ENCODE peak calls at places on chromosomes 13 and 19, in seven cellular contexts. W is adipocyte, K is NB4, N is GM04503, U is EH, D is WTC11, E is skeletal muscle cell. G is an unnamed sample.

GRCh38 chr19:18859676-18860301 is 28.0 kb downstream of the UPF1 start:
- DNase-seq in K (no peak), N (no peak), E (no peak), U (no peak), W (no peak), D (no peak), G (peak)

GRCh38 chr19:46497773-46498172 is 2.1 kb upstream of the PNMA8B start:
- DNase-seq in E (no peak), K (no peak), N (no peak), U (no peak), D (no peak), W (no peak), G (no peak)

GRCh38 chr19:5947435-5947834 is 30.5 kb downstream of the RANBP3 start:
- DNase-seq in W (no peak), N (no peak), K (no peak), U (no peak), E (peak), D (no peak), G (no peak)

GRCh38 chr19:45645631-45646344 is 6.6 kb upstream of the EML2 start:
- DNase-seq in E (peak), W (peak), K (peak), D (peak), U (peak), N (no peak), G (peak)

GRCh38 chr13:73146705-73147104 is 87.9 kb downstream of the KLF5 start:
- DNase-seq in U (peak), W (no peak), E (no peak), D (no peak), N (no peak), K (no peak), G (no peak)

GRCh38 chr13:108304170-108305068 is 34.9 kb downstream of the TNFSF13B start:
- DNase-seq in N (no peak), E (no peak), W (no peak), K (no peak), U (no peak), D (no peak), G (no peak)

GRCh38 chr19:32870154-32870573 is 597 bp upstream of the SLC7A9 start:
- DNase-seq in D (peak), E (no peak), U (no peak), W (no peak), N (no peak), K (no peak), G (no peak)

GRCh38 chr19:57947419-57948134 is at the start of gene ZNF256:
- DNase-seq in U (peak), D (peak), W (peak), N (peak), E (peak), K (no peak), G (peak)

GRCh38 chr13:37495046-37495445 is 103.5 kb downstream of the POSTN start:
- DNase-seq in D (no peak), E (no peak), U (peak), K (peak), W (peak), N (peak), G (no peak)

GRCh38 chr13:87676254-87677042 is 5.3 kb downstream of the SLITRK5 start:
- DNase-seq in N (no peak), D (peak), K (no peak), W (no peak), E (no peak), U (no peak), G (peak)

GRCh38 chr19:58581227-58582141 is 8.3 kb upstream of the MZF1 start:
- DNase-seq in K (peak), N (peak), D (peak), U (peak), W (peak), E (peak), G (peak)

GRCh38 chr19:45901912-45902650 is at the start of gene MYPOP:
- DNase-seq in N (no peak), E (no peak), D (no peak), K (peak), U (no peak), W (peak), G (no peak)

GRCh38 chr13:75481176-75482069 is 546 bp downstream of the TBC1D4 start:
- DNase-seq in U (peak), D (peak), N (no peak), K (peak), E (no peak), W (peak), G (peak)

GRCh38 chr13:28022848-28023518 is 34.5 kb upstream of the URAD start:
- DNase-seq in W (peak), U (peak), K (no peak), E (no peak), N (no peak), D (peak), G (no peak)

GRCh38 chr13:96229356-96229755 is 139.4 kb downstream of the HS6ST3 start:
- DNase-seq in W (peak), U (peak), D (no peak), K (peak), E (no peak), N (no peak), G (peak)

GRCh38 chr13:29362849-29363604 is 232.5 kb downstream of the SLC7A1 start:
- DNase-seq in K (peak), W (peak), D (peak), N (no peak), E (peak), U (peak), G (peak)

GRCh38 chr19:46232029-46232428 is 2.5 kb downstream of the IGFL1 start:
- DNase-seq in K (no peak), W (no peak), D (no peak), E (no peak), U (no peak), N (no peak), G (no peak)

GRCh38 chr19:16025108-16026101 is 50.9 kb upstream of the TPM4 start:
- DNase-seq in W (peak), K (peak), E (no peak), U (peak), D (peak), N (peak), G (peak)

GRCh38 chr13:73142091-73142490 is 83.3 kb downstream of the KLF5 start:
- DNase-seq in U (no peak), N (no peak), D (no peak), K (no peak), E (no peak), W (peak), G (no peak)

GRCh38 chr19:47357788-47358680 is 8.9 kb downstream of the DHX34 start:
- DNase-seq in U (no peak), K (peak), E (no peak), N (no peak), W (no peak), D (peak), G (peak)

G was measured in endothelial cell.